ENCODE peak calls at places on chromosomes 13 and 19, in ten cellular contexts. E is cardiac fibroblast, D is K562, K is heart right ventricle, H is SK-N-SH, A is body of pancreas, P is Panc1, Q is left ventricle myocardium inferior, S is fibroblast of mammary gland, L is cardiac muscle cell. X is an unnamed sample.

GRCh38 chr13:96958286-96958891 is 35.9 kb downstream of the OXGR1 start:
- DNase-seq in E (peak; percentile 51), D (peak; percentile 10), K (no peak), H (peak; percentile 30), A (peak; percentile 21), P (no peak), Q (no peak), S (peak; percentile 47), L (peak; percentile 71), X (peak; percentile 18)

GRCh38 chr13:27775943-27776342 is 16.3 kb upstream of the GSX1 start:
- DNase-seq in E (no peak), D (no peak), K (no peak), H (no peak), A (no peak), P (no peak), Q (no peak), S (no peak), L (no peak), X (peak; percentile 33)

GRCh38 chr19:2627855-2628254 is 74.6 kb downstream of the GNG7 start:
- DNase-seq in E (no peak), D (no peak), K (no peak), H (no peak), A (no peak), P (no peak), Q (no peak), S (peak; percentile 76), L (no peak), X (no peak)

GRCh38 chr19:40341601-40342482 is 6.4 kb downstream of the C19orf47 start:
- DNase-seq in E (peak; percentile 32), D (no peak), K (peak; percentile 75), H (no peak), A (no peak), P (no peak), Q (peak; percentile 85), S (no peak), L (peak; percentile 32), X (no peak)

GRCh38 chr13:70960841-70961443 is 852.7 kb upstream of the KLHL1 start:
- DNase-seq in E (peak; percentile 48), D (no peak), K (no peak), H (peak; percentile 23), A (no peak), P (no peak), Q (no peak), S (peak; percentile 28), L (peak; percentile 48), X (no peak)

GRCh38 chr19:7748756-7749155 is 1.4 kb upstream of the CD209 start:
- DNase-seq in E (peak; percentile 19), D (no peak), K (no peak), H (no peak), A (no peak), P (no peak), Q (no peak), S (peak; percentile 13), L (no peak), X (peak; percentile 85)

GRCh38 chr13:28707629-28708427 is 10.9 kb downstream of the SLC46A3 start:
- DNase-seq in E (peak; percentile 80), D (no peak), K (no peak), H (no peak), A (peak; percentile 49), P (no peak), Q (no peak), S (peak; percentile 93), L (no peak), X (no peak)

GRCh38 chr19:41219924-41220567 is 1.0 kb downstream of the AXL start:
- DNase-seq in E (peak; percentile 63), D (peak; percentile 68), K (peak; percentile 67), H (no peak), A (peak; percentile 32), P (no peak), Q (peak; percentile 50), S (peak; percentile 78), L (peak; percentile 19), X (peak; percentile 72)

GRCh38 chr19:15562861-15563260 is 52.2 kb upstream of the CYP4F8 start:
- DNase-seq in E (no peak), D (no peak), K (no peak), H (no peak), A (peak; percentile 39), P (no peak), Q (no peak), S (peak; percentile 53), L (no peak), X (no peak)

GRCh38 chr13:106400282-106400681 is 135.2 kb downstream of the EFNB2 start:
- DNase-seq in E (no peak), D (no peak), K (no peak), H (peak; percentile 52), A (no peak), P (no peak), Q (no peak), S (no peak), L (no peak), X (no peak)

GRCh38 chr13:94674609-94675348 is 37.6 kb downstream of the SOX21 start:
- DNase-seq in E (peak; percentile 54), D (peak; percentile 65), K (no peak), H (peak; percentile 52), A (peak; percentile 53), P (peak; percentile 38), Q (no peak), S (peak; percentile 52), L (peak; percentile 77), X (peak; percentile 67)

GRCh38 chr19:12668937-12669271 is 2.3 kb downstream of the WDR83 start:
- DNase-seq in E (peak; percentile 64), D (peak; percentile 79), K (peak; percentile 40), H (peak; percentile 61), A (peak; percentile 43), P (no peak), Q (peak; percentile 49), S (peak; percentile 60), L (peak; percentile 55), X (peak; percentile 77)

GRCh38 chr13:37473035-37473434 is 125.5 kb downstream of the POSTN start:
- DNase-seq in E (no peak), D (peak; percentile 29), K (no peak), H (peak; percentile 2), A (no peak), P (no peak), Q (no peak), S (no peak), L (no peak), X (peak; percentile 38)

GRCh38 chr13:57933606-57934005 is 302.1 kb downstream of the PCDH17 start:
- DNase-seq in E (no peak), D (no peak), K (no peak), H (no peak), A (no peak), P (no peak), Q (no peak), S (no peak), L (no peak), X (no peak)

GRCh38 chr19:19517235-19517619 is 1.2 kb downstream of the NDUFA13 start:
- DNase-seq in E (no peak), D (no peak), K (no peak), H (no peak), A (no peak), P (no peak), Q (no peak), S (no peak), L (no peak), X (no peak)
- H3K4me3 ChIP-seq in E (peak overlapping the region; percentile 85), D (peak overlapping the region; percentile 90), K (no peak overlapping the region), H (peak overlapping the region; percentile 95), A (no peak overlapping the region), P (peak overlapping the region; percentile 80), Q (peak overlapping the region; percentile 79), S (peak overlapping the region; percentile 94), L (peak overlapping the region; percentile 66), X (no peak overlapping the region)

DNA sequence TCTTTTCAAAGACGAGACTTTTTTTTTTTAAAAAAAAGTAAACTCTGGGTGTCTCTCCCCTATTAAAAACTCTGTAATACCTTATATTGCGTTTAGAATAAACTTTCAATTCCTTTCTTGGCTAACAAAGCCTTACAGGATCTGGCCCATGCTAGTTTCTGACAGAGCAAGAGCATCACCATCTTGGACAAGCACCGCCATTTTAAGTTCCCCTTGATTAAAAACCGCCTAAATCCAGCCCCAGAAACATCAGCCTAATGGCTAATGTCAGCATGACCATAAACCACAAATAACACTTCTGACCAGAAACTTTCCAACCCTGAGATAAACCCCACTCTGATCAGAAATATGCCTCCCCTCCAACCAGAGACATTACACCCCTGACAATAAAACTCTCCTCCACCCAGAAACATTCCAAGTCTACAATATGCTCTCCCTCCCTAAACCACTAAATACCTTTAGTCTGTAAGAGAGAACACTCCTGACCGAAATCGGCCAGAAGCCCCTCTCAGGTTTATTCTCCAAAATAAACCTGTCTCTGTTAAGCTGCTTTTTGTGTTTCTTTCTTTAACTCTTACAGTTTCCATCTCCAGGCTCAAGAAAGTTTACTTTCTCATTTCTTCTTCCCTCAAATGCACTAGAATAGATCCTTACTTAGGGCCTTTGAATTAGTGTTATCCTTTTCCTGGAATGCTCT is 1.6 kb upstream of the AKAP11 start:
- DNase-seq in E (no peak), D (no peak), K (no peak), H (no peak), A (no peak), P (no peak), Q (no peak), S (no peak), L (no peak), X (no peak)
- H3K4me3 ChIP-seq in E (no peak overlapping the region), D (no peak overlapping the region), K (no peak overlapping the region), H (no peak overlapping the region), A (no peak overlapping the region), P (no peak overlapping the region), Q (no peak overlapping the region), S (no peak overlapping the region), L (no peak overlapping the region), X (no peak overlapping the region)

GRCh38 chr19:49924004-49924880 is 4.8 kb upstream of the ATF5 start:
- DNase-seq in E (no peak), D (peak; percentile 16), K (no peak), H (no peak), A (no peak), P (no peak), Q (no peak), S (peak; percentile 31), L (no peak), X (peak; percentile 44)

GRCh38 chr19:49921871-49922755 is 6.9 kb upstream of the ATF5 start:
- DNase-seq in E (peak; percentile 50), D (no peak), K (no peak), H (no peak), A (no peak), P (no peak), Q (no peak), S (peak; percentile 85), L (no peak), X (peak; percentile 61)

GRCh38 chr19:49925486-49925885 is 3.5 kb upstream of the ATF5 start:
- DNase-seq in E (no peak), D (no peak), K (no peak), H (no peak), A (no peak), P (no peak), Q (no peak), S (no peak), L (no peak), X (no peak)

GRCh38 chr19:49920624-49921363 is 8.2 kb upstream of the ATF5 start:
- DNase-seq in E (no peak), D (no peak), K (no peak), H (no peak), A (no peak), P (no peak), Q (no peak), S (no peak), L (no peak), X (peak; percentile 68)

GRCh38 chr19:49923055-49924003 is 5.7 kb upstream of the ATF5 start:
- DNase-seq in E (no peak), D (no peak), K (no peak), H (no peak), A (no peak), P (no peak), Q (no peak), S (no peak), L (no peak), X (peak; percentile 37)
- H3K4me3 ChIP-seq in E (no peak overlapping the region), D (no peak overlapping the region), K (no peak overlapping the region), H (no peak overlapping the region), A (no peak overlapping the region), P (no peak overlapping the region), Q (no peak overlapping the region), S (no peak overlapping the region), L (no peak overlapping the region), X (no peak overlapping the region)

GRCh38 chr19:53389591-53390377 is 5.2 kb upstream of the ZNF765 start:
- DNase-seq in E (no peak), D (peak; percentile 50), K (no peak), H (peak; percentile 11), A (no peak), P (no peak), Q (no peak), S (no peak), L (no peak), X (peak; percentile 89)
- H3K4me3 ChIP-seq in E (no peak overlapping the region), D (no peak overlapping the region), K (no peak overlapping the region), H (no peak overlapping the region), A (no peak overlapping the region), P (no peak overlapping the region), Q (no peak overlapping the region), S (no peak overlapping the region), L (no peak overlapping the region), X (peak overlapping the region; percentile 14)

X was measured in H7.